ENCODE peak calls at places on chromosomes 2 and 18, in nine cellular contexts. I, L, Z, C, N, V, J, H and W are unnamed samples.

GRCh38 chr2:189142893-189143759 is 36.4 kb downstream of the COL5A2 start:
- DNase-seq in I (peak), L (no peak), Z (peak), C (peak), N (peak), V (peak), J (peak), H (peak), W (peak)

GRCh38 chr2:240579771-240580614 is 6.5 kb upstream of the CAPN10 start:
- DNase-seq in I (peak), L (peak), Z (peak), C (peak), N (peak), V (peak), J (no peak), H (no peak), W (peak)

GRCh38 chr2:231512222-231512621 is 18.0 kb downstream of the NMUR1 start:
- DNase-seq in I (no peak), L (no peak), Z (no peak), C (no peak), N (no peak), V (no peak), J (no peak), H (no peak), W (no peak)

GRCh38 chr2:84631047-84631446 is 114.7 kb downstream of the DNAH6 start:
- DNase-seq in I (no peak), L (peak), Z (no peak), C (no peak), N (peak), V (no peak), J (no peak), H (peak), W (no peak)

GRCh38 chr18:8264861-8265411 is 344.3 kb upstream of the RAB12 start:
- DNase-seq in I (no peak), L (peak), Z (no peak), C (no peak), N (no peak), V (no peak), J (no peak), H (no peak), W (no peak)

GRCh38 chr2:86671304-86671981 is 47.8 kb upstream of the RNF103 start:
- DNase-seq in I (no peak), L (peak), Z (no peak), C (no peak), N (peak), V (no peak), J (no peak), H (no peak), W (no peak)

GRCh38 chr18:8367217-8367988 is 241.8 kb upstream of the RAB12 start:
- DNase-seq in I (no peak), L (peak), Z (no peak), C (peak), N (no peak), V (no peak), J (no peak), H (peak), W (no peak)

GRCh38 chr2:152098033-152098797 is 629 bp downstream of the CACNB4 start:
- DNase-seq in I (no peak), L (no peak), Z (no peak), C (no peak), N (peak), V (no peak), J (no peak), H (peak), W (no peak)

GRCh38 chr2:18791172-18791797 is 201.9 kb upstream of the NT5C1B start:
- DNase-seq in I (no peak), L (peak), Z (no peak), C (no peak), N (peak), V (no peak), J (no peak), H (no peak), W (no peak)

GRCh38 chr2:205822578-205822977 is 140.3 kb downstream of the NRP2 start:
- DNase-seq in I (no peak), L (peak), Z (no peak), C (no peak), N (peak), V (no peak), J (no peak), H (no peak), W (no peak)

GRCh38 chr2:231530099-231531085 is at the start of gene NMUR1:
- DNase-seq in I (peak), L (no peak), Z (peak), C (peak), N (no peak), V (peak), J (no peak), H (peak), W (peak)

GRCh38 chr2:231193216-231193615 is 5.2 kb upstream of the ARMC9 start:
- DNase-seq in I (no peak), L (no peak), Z (no peak), C (no peak), N (no peak), V (no peak), J (no peak), H (no peak), W (no peak)

GRCh38 chr2:225398372-225398771 is 1.1 kb upstream of the NYAP2 start:
- DNase-seq in I (no peak), L (no peak), Z (no peak), C (no peak), N (no peak), V (no peak), J (no peak), H (no peak), W (no peak)

GRCh38 chr2:203533696-203534471 is 1.2 kb downstream of the RAPH1 start:
- DNase-seq in I (no peak), L (peak), Z (no peak), C (no peak), N (peak), V (no peak), J (no peak), H (no peak), W (no peak)

GRCh38 chr2:240962371-240963064 is 35.9 kb upstream of the SNED1 start:
- DNase-seq in I (no peak), L (peak), Z (no peak), C (peak), N (peak), V (no peak), J (no peak), H (no peak), W (no peak)

GRCh38 chr2:47038656-47039501 is 116.2 kb downstream of the STPG4 start:
- DNase-seq in I (no peak), L (no peak), Z (no peak), C (no peak), N (no peak), V (no peak), J (no peak), H (no peak), W (no peak)

GRCh38 chr2:72106978-72107377 is 40.7 kb downstream of the CYP26B1 start:
- DNase-seq in I (no peak), L (no peak), Z (no peak), C (no peak), N (no peak), V (no peak), J (no peak), H (no peak), W (no peak)

GRCh38 chr18:32771169-32771751 is 1.6 kb downstream of the KLHL14 start:
- DNase-seq in I (no peak), L (no peak), Z (no peak), C (no peak), N (no peak), V (no peak), J (no peak), H (peak), W (no peak)

GRCh38 chr18:23243178-23243577 is 107.9 kb downstream of the CABLES1 start:
- DNase-seq in I (no peak), L (no peak), Z (no peak), C (no peak), N (no peak), V (no peak), J (no peak), H (no peak), W (no peak)

GRCh38 chr2:72147971-72148369 is 308 bp upstream of the CYP26B1 start:
- DNase-seq in I (no peak), L (no peak), Z (no peak), C (no peak), N (no peak), V (no peak), J (no peak), H (no peak), W (no peak)

GRCh38 chr18:76524900-76525698 is 30.1 kb upstream of the ZNF516 start:
- DNase-seq in I (no peak), L (peak), Z (no peak), C (no peak), N (peak), V (no peak), J (no peak), H (peak), W (no peak)

GRCh38 chr18:70227438-70227837 is 22.0 kb upstream of the RTTN start:
- DNase-seq in I (no peak), L (no peak), Z (no peak), C (no peak), N (no peak), V (no peak), J (no peak), H (no peak), W (no peak)

GRCh38 chr2:169141713-169142352 is 72.5 kb downstream of the DHRS9 start:
- DNase-seq in I (peak), L (peak), Z (peak), C (peak), N (peak), V (peak), J (peak), H (peak), W (peak)

GRCh38 chr2:106175084-106175850 is 18.8 kb downstream of the UXS1 start:
- DNase-seq in I (no peak), L (no peak), Z (no peak), C (no peak), N (no peak), V (no peak), J (no peak), H (no peak), W (no peak)

GRCh38 chr2:104856973-104857261 is 3.0 kb downstream of the POU3F3 start:
- DNase-seq in I (no peak), L (no peak), Z (no peak), C (no peak), N (no peak), V (no peak), J (no peak), H (no peak), W (no peak)

GRCh38 chr2:159072795-159073194 is 104.4 kb downstream of the TANC1 start:
- DNase-seq in I (no peak), L (peak), Z (no peak), C (no peak), N (peak), V (no peak), J (no peak), H (no peak), W (no peak)

GRCh38 chr2:1550658-1551316 is 137.5 kb downstream of the TPO start:
- DNase-seq in I (peak), L (peak), Z (peak), C (peak), N (peak), V (peak), J (no peak), H (peak), W (peak)

GRCh38 chr2:227460079-227460485 is 11.9 kb upstream of the AGFG1 start:
- DNase-seq in I (peak), L (peak), Z (peak), C (peak), N (peak), V (peak), J (peak), H (no peak), W (peak)